ENCODE peak calls at places on chromosomes 4 and X, in five cellular contexts. V is stimulated activated CD8-positive, alpha-beta memory T cell treated with anti-CD3 and anti-CD28 coated beads, Interleukin-7, amount 100 ng/mL, for 1 hour; B is fibroblast of the aortic adventitia; M is C1 segment of cervical spinal cord; W is myocyte. N is an unnamed sample.

GRCh38 chrX:40039887-40040286 is 57.9 kb downstream of the BCOR start:
- DNase-seq in B (no peak), V (no peak), W (no peak), M (no peak), N (no peak)

GRCh38 chrX:48045410-48046311 is 25.8 kb downstream of the ZNF630 start:
- DNase-seq in B (peak), V (no peak), M (no peak), W (peak), N (no peak)

GRCh38 chr4:55005910-55006309 is 119.5 kb downstream of the KDR start:
- DNase-seq in M (no peak), V (no peak), B (no peak), W (no peak), N (no peak)

GRCh38 chrX:25198891-25199290 is 183.1 kb upstream of the ARX start:
- DNase-seq in B (peak), M (no peak), W (no peak), V (no peak), N (no peak)

GRCh38 chrX:137427061-137427778 is 138.7 kb upstream of the ZIC3 start:
- DNase-seq in V (no peak), M (no peak), B (no peak), W (no peak), N (no peak)

GRCh38 chr4:150212485-150212884 is 134.2 kb downstream of the DCLK2 start:
- DNase-seq in W (no peak), B (no peak), M (no peak), V (no peak), N (no peak)

GRCh38 chr4:116688536-116688935 is 396.8 kb downstream of the TRAM1L1 start:
- DNase-seq in V (no peak), M (no peak), W (no peak), B (no peak), N (no peak)

GRCh38 chr4:25466966-25467697 is 90.1 kb downstream of the ANAPC4 start:
- DNase-seq in V (no peak), M (no peak), B (peak), W (no peak), N (no peak)

GRCh38 chrX:41705042-41705441 is 16.3 kb downstream of the GPR34 start:
- DNase-seq in V (no peak), M (no peak), B (no peak), W (no peak), N (no peak)

GRCh38 chr4:169147217-169147616 is 123.5 kb downstream of the SH3RF1 start:
- DNase-seq in M (no peak), W (no peak), B (no peak), V (no peak), N (no peak)